ENCODE peak calls at places on chromosome 12, in ten cellular contexts. One of them, this sample, is unnamed.

GRCh38 chr12:80352476-80352875 is 91.6 kb upstream of the PTPRQ start:
- DNase-seq in H9: no peak
- DNase-seq in GM12864: no peak
- DNase-seq in psoas muscle: no peak
- DNase-seq in neural progenitor cell: peak; percentile 18
- DNase-seq in PC-9: no peak
- DNase-seq in CD4-positive, alpha-beta T cell: no peak
- DNase-seq in AG09319: no peak
- DNase-seq in neural crest cell: no peak
- DNase-seq in HCT116: no peak
- DNase-seq in this sample: no peak

GRCh38 chr12:5165296-5165970 is 121.8 kb downstream of the KCNA5 start:
- DNase-seq in neural crest cell: no peak
- DNase-seq in GM12864: no peak
- DNase-seq in CD4-positive, alpha-beta T cell: no peak
- DNase-seq in AG09319: no peak
- DNase-seq in HCT116: no peak
- DNase-seq in PC-9: no peak
- DNase-seq in psoas muscle: no peak
- DNase-seq in neural progenitor cell: no peak
- DNase-seq in H9: peak; percentile 12
- DNase-seq in this sample: no peak

GRCh38 chr12:118164798-118165486 is 29.0 kb downstream of the PEBP1 start:
- DNase-seq in CD4-positive, alpha-beta T cell: no peak
- DNase-seq in HCT116: peak; percentile 18
- DNase-seq in neural crest cell: peak; percentile 39
- DNase-seq in neural progenitor cell: peak; percentile 67
- DNase-seq in psoas muscle: no peak
- DNase-seq in PC-9: no peak
- DNase-seq in GM12864: no peak
- DNase-seq in H9: peak; percentile 60
- DNase-seq in AG09319: no peak
- DNase-seq in this sample: no peak

GRCh38 chr12:97229036-97229435 is 233.6 kb upstream of the RMST start:
- DNase-seq in HCT116: no peak
- DNase-seq in AG09319: no peak
- DNase-seq in GM12864: no peak
- DNase-seq in CD4-positive, alpha-beta T cell: no peak
- DNase-seq in psoas muscle: no peak
- DNase-seq in PC-9: no peak
- DNase-seq in neural crest cell: no peak
- DNase-seq in H9: no peak
- DNase-seq in neural progenitor cell: no peak
- DNase-seq in this sample: no peak

GRCh38 chr12:123150804-123151678 is at the start of gene PITPNM2:
- DNase-seq in AG09319: no peak
- DNase-seq in CD4-positive, alpha-beta T cell: peak; percentile 28
- DNase-seq in psoas muscle: peak; percentile 75
- DNase-seq in PC-9: no peak
- DNase-seq in H9: no peak
- DNase-seq in HCT116: no peak
- DNase-seq in neural progenitor cell: peak; percentile 94
- DNase-seq in neural crest cell: peak; percentile 55
- DNase-seq in GM12864: no peak
- DNase-seq in this sample: peak; percentile 76

GRCh38 chr12:25690996-25691864 is 138.1 kb upstream of the LMNTD1 start:
- DNase-seq in CD4-positive, alpha-beta T cell: no peak
- DNase-seq in PC-9: no peak
- DNase-seq in GM12864: no peak
- DNase-seq in neural crest cell: no peak
- DNase-seq in psoas muscle: no peak
- DNase-seq in AG09319: no peak
- DNase-seq in neural progenitor cell: no peak
- DNase-seq in HCT116: no peak
- DNase-seq in H9: no peak
- DNase-seq in this sample: no peak

GRCh38 chr12:117718559-117718958 is 250.2 kb downstream of the KSR2 start:
- DNase-seq in H9: no peak
- DNase-seq in HCT116: no peak
- DNase-seq in CD4-positive, alpha-beta T cell: no peak
- DNase-seq in neural progenitor cell: no peak
- DNase-seq in GM12864: no peak
- DNase-seq in neural crest cell: no peak
- DNase-seq in psoas muscle: no peak
- DNase-seq in PC-9: no peak
- DNase-seq in AG09319: no peak
- DNase-seq in this sample: no peak

GRCh38 chr12:56908136-56908535 is 26.1 kb downstream of the SDR9C7 start:
- DNase-seq in neural progenitor cell: no peak
- DNase-seq in GM12864: no peak
- DNase-seq in PC-9: no peak
- DNase-seq in AG09319: no peak
- DNase-seq in CD4-positive, alpha-beta T cell: no peak
- DNase-seq in HCT116: no peak
- DNase-seq in neural crest cell: no peak
- DNase-seq in H9: no peak
- DNase-seq in psoas muscle: no peak
- DNase-seq in this sample: no peak

GRCh38 chr12:78392918-78393317 is 471.7 kb upstream of the SYT1 start:
- DNase-seq in GM12864: no peak
- DNase-seq in PC-9: no peak
- DNase-seq in CD4-positive, alpha-beta T cell: no peak
- DNase-seq in H9: no peak
- DNase-seq in AG09319: no peak
- DNase-seq in HCT116: no peak
- DNase-seq in psoas muscle: no peak
- DNase-seq in neural progenitor cell: no peak
- DNase-seq in neural crest cell: no peak
- DNase-seq in this sample: no peak

GRCh38 chr12:68321140-68321539 is 11.0 kb downstream of the MDM1 start:
- DNase-seq in neural crest cell: no peak
- DNase-seq in HCT116: no peak
- DNase-seq in AG09319: no peak
- DNase-seq in PC-9: no peak
- DNase-seq in psoas muscle: no peak
- DNase-seq in H9: no peak
- DNase-seq in GM12864: no peak
- DNase-seq in CD4-positive, alpha-beta T cell: no peak
- DNase-seq in neural progenitor cell: no peak
- DNase-seq in this sample: no peak

GRCh38 chr12:68319988-68320623 is 12.1 kb downstream of the MDM1 start:
- DNase-seq in neural crest cell: no peak
- DNase-seq in GM12864: no peak
- DNase-seq in neural progenitor cell: no peak
- DNase-seq in psoas muscle: no peak
- DNase-seq in CD4-positive, alpha-beta T cell: no peak
- DNase-seq in AG09319: no peak
- DNase-seq in PC-9: no peak
- DNase-seq in H9: no peak
- DNase-seq in HCT116: no peak
- DNase-seq in this sample: no peak

GRCh38 chr12:68317047-68317667 is 15.0 kb downstream of the MDM1 start:
- DNase-seq in CD4-positive, alpha-beta T cell: peak; percentile 22
- DNase-seq in HCT116: peak; percentile 27
- DNase-seq in neural progenitor cell: peak; percentile 66
- DNase-seq in PC-9: no peak
- DNase-seq in AG09319: peak; percentile 19
- DNase-seq in GM12864: peak; percentile 26
- DNase-seq in psoas muscle: no peak
- DNase-seq in neural crest cell: peak; percentile 43
- DNase-seq in H9: no peak
- DNase-seq in this sample: peak; percentile 52
- TF ChIP-seq CTCF in CD4-positive, alpha-beta T cell: peak; percentile 86
- TF ChIP-seq CTCF in HCT116: peak; percentile 63
- TF ChIP-seq CTCF in neural progenitor cell: peak; percentile 83
- TF ChIP-seq CTCF in PC-9: peak; percentile 79
- TF ChIP-seq CTCF in AG09319: peak; percentile 50
- TF ChIP-seq CTCF in GM12864: peak; percentile 34
- TF ChIP-seq CTCF in psoas muscle: peak; percentile 72
- TF ChIP-seq CTCF in neural crest cell: peak; percentile 85
- TF ChIP-seq CTCF in H9: peak; percentile 78
- TF ChIP-seq CTCF in this sample: peak; percentile 55

DNA sequence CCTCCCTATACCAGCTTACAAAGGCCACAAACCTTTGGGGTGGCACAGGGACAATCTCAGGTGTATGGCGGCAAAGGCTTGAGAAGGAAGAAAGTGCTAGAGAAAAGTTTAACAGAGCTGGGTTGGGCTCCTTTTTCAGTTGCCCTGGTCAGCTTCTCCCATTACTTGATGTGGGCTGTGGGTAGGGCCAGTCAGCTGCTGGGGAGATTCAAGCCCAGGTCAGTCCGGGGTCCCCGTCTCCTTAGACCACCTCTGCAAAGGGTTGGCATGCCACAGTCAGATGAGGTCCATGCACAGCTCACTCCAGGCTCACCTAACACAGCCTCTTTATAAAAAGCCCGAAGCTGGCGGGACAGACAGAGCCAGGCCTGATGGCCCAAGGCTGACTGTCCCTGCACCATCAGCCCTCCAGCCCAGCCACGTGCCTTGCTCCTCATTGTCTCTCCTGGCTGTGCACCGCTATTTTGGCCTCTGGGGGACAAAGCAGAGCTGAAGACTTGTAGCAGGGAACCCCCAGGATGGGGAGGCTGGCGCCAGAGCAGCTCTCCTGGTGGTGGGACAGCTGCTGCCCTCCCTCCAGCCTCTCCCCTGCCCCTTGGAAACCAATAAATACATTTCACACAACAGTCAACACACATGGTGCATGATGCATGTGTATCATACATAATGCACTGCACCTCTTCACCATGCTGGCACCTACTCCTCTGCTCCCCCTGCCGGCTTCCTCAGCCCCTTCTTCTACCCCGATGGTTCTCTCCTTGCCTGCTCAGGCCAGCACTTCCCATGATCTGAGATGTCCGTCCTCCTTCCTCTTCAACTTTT is 61.7 kb upstream of the DDX11 start:
- DNase-seq in AG09319: no peak
- DNase-seq in PC-9: no peak
- DNase-seq in GM12864: no peak
- DNase-seq in psoas muscle: no peak
- DNase-seq in HCT116: no peak
- DNase-seq in CD4-positive, alpha-beta T cell: no peak
- DNase-seq in H9: no peak
- DNase-seq in neural crest cell: no peak
- DNase-seq in neural progenitor cell: no peak
- DNase-seq in this sample: no peak
- TF ChIP-seq CTCF in AG09319: peak; percentile 22
- TF ChIP-seq CTCF in PC-9: no peak
- TF ChIP-seq CTCF in GM12864: peak; percentile 50
- TF ChIP-seq CTCF in psoas muscle: no peak
- TF ChIP-seq CTCF in HCT116: peak; percentile 27
- TF ChIP-seq CTCF in CD4-positive, alpha-beta T cell: no peak
- TF ChIP-seq CTCF in H9: peak; percentile 50
- TF ChIP-seq CTCF in neural crest cell: peak; percentile 42
- TF ChIP-seq CTCF in neural progenitor cell: peak; percentile 24
- TF ChIP-seq CTCF in this sample: peak; percentile 47

DNA sequence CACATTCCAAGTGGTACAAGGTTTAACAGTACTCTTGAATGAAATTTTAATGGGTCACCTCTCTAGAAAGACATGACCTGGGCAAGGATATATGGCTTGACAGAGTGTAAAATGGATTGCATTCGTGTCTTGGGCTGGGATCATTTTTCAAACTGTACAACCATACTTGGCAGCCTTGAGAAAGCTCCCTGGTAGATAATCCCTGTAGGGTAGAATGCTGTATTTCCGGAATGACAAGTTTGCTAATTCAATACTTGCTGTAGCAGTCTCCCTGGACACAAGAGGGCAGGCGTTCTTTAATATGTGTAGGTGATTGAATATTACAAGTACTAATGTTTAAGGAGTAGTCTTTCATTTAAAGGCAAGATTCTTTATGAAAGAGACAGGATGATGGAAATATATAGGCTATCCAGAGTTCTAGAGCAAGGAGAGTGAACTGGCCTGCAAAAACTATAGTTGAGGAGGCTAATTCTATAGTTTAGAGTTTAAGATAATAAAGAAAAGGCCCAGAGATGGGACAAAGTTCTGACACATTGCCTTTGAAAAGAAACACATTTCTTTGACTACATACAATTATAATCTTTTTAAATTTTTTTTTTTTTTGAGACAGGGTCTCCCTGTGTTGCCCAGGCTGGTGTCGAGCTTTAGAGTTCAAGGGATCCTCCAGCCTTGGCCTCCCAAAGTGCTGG is 53.4 kb downstream of the PLBD1 start:
- DNase-seq in neural progenitor cell: peak; percentile 21
- DNase-seq in neural crest cell: no peak
- DNase-seq in AG09319: no peak
- DNase-seq in HCT116: peak; percentile 71
- DNase-seq in psoas muscle: no peak
- DNase-seq in PC-9: peak; percentile 93
- DNase-seq in CD4-positive, alpha-beta T cell: no peak
- DNase-seq in GM12864: peak; percentile 24
- DNase-seq in H9: no peak
- DNase-seq in this sample: peak; percentile 56
- TF ChIP-seq CTCF in neural progenitor cell: peak; percentile 42
- TF ChIP-seq CTCF in neural crest cell: peak; percentile 85
- TF ChIP-seq CTCF in AG09319: no peak
- TF ChIP-seq CTCF in HCT116: peak; percentile 72
- TF ChIP-seq CTCF in psoas muscle: peak; percentile 42
- TF ChIP-seq CTCF in PC-9: peak; percentile 79
- TF ChIP-seq CTCF in CD4-positive, alpha-beta T cell: no peak
- TF ChIP-seq CTCF in GM12864: peak; percentile 35
- TF ChIP-seq CTCF in H9: peak; percentile 63
- TF ChIP-seq CTCF in this sample: no peak

GRCh38 chr12:92107621-92108131 is 38.0 kb downstream of the BTG1 start:
- DNase-seq in HCT116: no peak
- DNase-seq in AG09319: no peak
- DNase-seq in PC-9: no peak
- DNase-seq in H9: peak; percentile 41
- DNase-seq in neural progenitor cell: peak; percentile 47
- DNase-seq in CD4-positive, alpha-beta T cell: no peak
- DNase-seq in GM12864: no peak
- DNase-seq in psoas muscle: no peak
- DNase-seq in neural crest cell: peak; percentile 10
- DNase-seq in this sample: no peak

GRCh38 chr12:92109613-92110012 is 36.0 kb downstream of the BTG1 start:
- DNase-seq in H9: no peak
- DNase-seq in neural crest cell: no peak
- DNase-seq in neural progenitor cell: no peak
- DNase-seq in AG09319: no peak
- DNase-seq in PC-9: no peak
- DNase-seq in psoas muscle: no peak
- DNase-seq in GM12864: no peak
- DNase-seq in HCT116: no peak
- DNase-seq in CD4-positive, alpha-beta T cell: no peak
- DNase-seq in this sample: no peak

GRCh38 chr12:92110083-92110640 is 35.5 kb downstream of the BTG1 start:
- DNase-seq in neural progenitor cell: no peak
- DNase-seq in AG09319: no peak
- DNase-seq in neural crest cell: no peak
- DNase-seq in H9: no peak
- DNase-seq in psoas muscle: no peak
- DNase-seq in PC-9: no peak
- DNase-seq in HCT116: no peak
- DNase-seq in GM12864: no peak
- DNase-seq in CD4-positive, alpha-beta T cell: no peak
- DNase-seq in this sample: no peak

GRCh38 chr12:92107094-92107493 is 38.6 kb downstream of the BTG1 start:
- DNase-seq in HCT116: no peak
- DNase-seq in GM12864: no peak
- DNase-seq in H9: no peak
- DNase-seq in PC-9: no peak
- DNase-seq in neural progenitor cell: no peak
- DNase-seq in psoas muscle: no peak
- DNase-seq in AG09319: no peak
- DNase-seq in neural crest cell: no peak
- DNase-seq in CD4-positive, alpha-beta T cell: no peak
- DNase-seq in this sample: no peak

GRCh38 chr12:92108651-92109050 is 37.0 kb downstream of the BTG1 start:
- DNase-seq in psoas muscle: no peak
- DNase-seq in CD4-positive, alpha-beta T cell: no peak
- DNase-seq in HCT116: no peak
- DNase-seq in GM12864: no peak
- DNase-seq in neural progenitor cell: peak; percentile 59
- DNase-seq in AG09319: peak; percentile 41
- DNase-seq in PC-9: no peak
- DNase-seq in H9: no peak
- DNase-seq in neural crest cell: no peak
- DNase-seq in this sample: no peak
- TF ChIP-seq CTCF in psoas muscle: no peak
- TF ChIP-seq CTCF in CD4-positive, alpha-beta T cell: no peak
- TF ChIP-seq CTCF in HCT116: no peak
- TF ChIP-seq CTCF in GM12864: no peak
- TF ChIP-seq CTCF in neural progenitor cell: no peak
- TF ChIP-seq CTCF in AG09319: peak; percentile 22
- TF ChIP-seq CTCF in PC-9: no peak
- TF ChIP-seq CTCF in H9: no peak
- TF ChIP-seq CTCF in neural crest cell: no peak
- TF ChIP-seq CTCF in this sample: no peak

This sample was measured in GM10248.